ENCODE peak calls at places on chromosomes 5 and 9, in seven cellular contexts. A is fibroblast of lung, W is HCT116, E is HepG2, X is astrocyte, U is PC-3, I is thoracic aorta. K is an unnamed sample.

GRCh38 chr5:94470802-94471201 is 147.6 kb downstream of the KIAA0825 start:
- DNase-seq in A (no peak), X (no peak), W (no peak), E (no peak), U (no peak), I (no peak), K (no peak)

GRCh38 chr5:468401-468800 is 25.4 kb downstream of the EXOC3 start:
- DNase-seq in I (no peak), U (no peak), W (no peak), A (no peak), E (no peak), X (no peak), K (no peak)

GRCh38 chr9:127572961-127573727 is 38.9 kb upstream of the STXBP1 start:
- DNase-seq in U (peak; percentile 49), I (no peak), A (peak; percentile 93), E (no peak), X (peak; percentile 73), W (no peak), K (no peak)

GRCh38 chr9:136644593-136645342 is 17.9 kb upstream of the EGFL7 start:
- DNase-seq in U (peak; percentile 71), A (peak; percentile 64), X (no peak), W (peak; percentile 42), I (peak; percentile 33), E (peak; percentile 31), K (peak; percentile 34)

GRCh38 chr5:62643556-62644451 is 65.2 kb downstream of the LRRC70 start:
- DNase-seq in E (no peak), X (no peak), U (no peak), W (no peak), A (no peak), I (no peak), K (no peak)

GRCh38 chr9:131417264-131418142 is 23.6 kb downstream of the PRRC2B start:
- DNase-seq in E (no peak), I (no peak), U (no peak), W (no peak), A (no peak), X (no peak), K (no peak)

GRCh38 chr5:87649455-87649854 is 236.7 kb upstream of the CCNH start:
- DNase-seq in W (no peak), U (peak; percentile 70), A (no peak), E (no peak), I (no peak), X (peak; percentile 26), K (no peak)

GRCh38 chr9:75378036-75378435 is 289.7 kb downstream of the OSTF1 start:
- DNase-seq in A (no peak), E (no peak), X (peak; percentile 36), W (no peak), I (peak; percentile 2), U (no peak), K (peak; percentile 57)

GRCh38 chr9:122115176-122116035 is 22.3 kb upstream of the TTLL11 start:
- DNase-seq in E (no peak), U (no peak), W (no peak), I (no peak), A (no peak), X (no peak), K (no peak)

GRCh38 chr5:67896312-67896985 is 319.1 kb upstream of the PIK3R1 start:
- DNase-seq in E (no peak), X (no peak), A (no peak), W (no peak), U (no peak), I (no peak), K (no peak)

GRCh38 chr9:82764270-82764669 is 298.7 kb downstream of the RASEF start:
- DNase-seq in A (no peak), E (no peak), W (no peak), X (no peak), I (no peak), U (no peak), K (no peak)

GRCh38 chr9:136001231-136001630 is 40.1 kb upstream of the UBAC1 start:
- DNase-seq in U (no peak), I (no peak), A (no peak), X (no peak), E (peak; percentile 42), W (no peak), K (peak; percentile 32)

GRCh38 chr9:35385042-35385441 is 104.9 kb upstream of the RUSC2 start:
- DNase-seq in X (peak; percentile 41), I (no peak), U (peak; percentile 20), A (peak; percentile 81), E (no peak), W (no peak), K (peak; percentile 31)

GRCh38 chr9:35374910-35375309 is 115.0 kb upstream of the RUSC2 start:
- DNase-seq in W (no peak), A (no peak), I (no peak), U (no peak), X (no peak), E (no peak), K (no peak)

GRCh38 chr9:35380619-35381018 is 109.3 kb upstream of the RUSC2 start:
- DNase-seq in W (no peak), I (no peak), E (no peak), X (no peak), U (no peak), A (no peak), K (no peak)

GRCh38 chr9:35374436-35374835 is 115.5 kb upstream of the RUSC2 start:
- DNase-seq in A (no peak), W (no peak), I (no peak), X (no peak), E (no peak), U (no peak), K (no peak)

GRCh38 chr9:35380016-35380415 is 109.9 kb upstream of the RUSC2 start:
- DNase-seq in U (no peak), A (no peak), W (no peak), I (no peak), X (no peak), E (no peak), K (no peak)
- H3K36me3 ChIP-seq in U (no peaks in the 10 kb centered on the region), A (peaks cover 2% of the 10 kb centered on the region), W (no peaks in the 10 kb centered on the region), I (peaks cover 19% of the 10 kb centered on the region), X (no peaks in the 10 kb centered on the region), E (peaks cover 17% of the 10 kb centered on the region), K (no peaks in the 10 kb centered on the region)

GRCh38 chr5:82352146-82352791 is 74.1 kb upstream of the RPS23 start:
- DNase-seq in W (no peak), A (no peak), I (no peak), X (peak; percentile 47), E (no peak), U (peak; percentile 66), K (no peak)
- TF ChIP-seq CTCF in W (no peak), A (no peak), I (no peak), X (no peak), E (no peak), U (no peak), K (no peak)

GRCh38 chr9:73761905-73762304 is 610.2 kb downstream of the ANXA1 start:
- DNase-seq in X (no peak), A (no peak), I (no peak), W (no peak), E (no peak), U (no peak), K (peak; percentile 26)
- H3K4me3 ChIP-seq in X (no peak overlapping the region), A (no peak overlapping the region), I (no peak overlapping the region), W (no peak overlapping the region), E (no peak overlapping the region), U (no peak overlapping the region), K (no peak overlapping the region)

GRCh38 chr5:179827684-179828083 is 7.0 kb downstream of the SQSTM1 start:
- DNase-seq in U (peak; percentile 63), W (no peak), E (no peak), X (no peak), A (peak; percentile 41), I (no peak), K (no peak)

GRCh38 chr5:179833056-179833708 is 12.5 kb downstream of the SQSTM1 start:
- DNase-seq in I (no peak), W (no peak), U (no peak), X (no peak), E (no peak), A (no peak), K (no peak)

GRCh38 chr5:179832039-179832745 is 11.5 kb downstream of the SQSTM1 start:
- DNase-seq in W (no peak), A (no peak), X (no peak), E (no peak), I (no peak), U (no peak), K (no peak)

GRCh38 chr5:179828756-179829421 is 8.2 kb downstream of the SQSTM1 start:
- DNase-seq in U (no peak), E (no peak), I (no peak), X (no peak), W (no peak), A (no peak), K (no peak)

DNA sequence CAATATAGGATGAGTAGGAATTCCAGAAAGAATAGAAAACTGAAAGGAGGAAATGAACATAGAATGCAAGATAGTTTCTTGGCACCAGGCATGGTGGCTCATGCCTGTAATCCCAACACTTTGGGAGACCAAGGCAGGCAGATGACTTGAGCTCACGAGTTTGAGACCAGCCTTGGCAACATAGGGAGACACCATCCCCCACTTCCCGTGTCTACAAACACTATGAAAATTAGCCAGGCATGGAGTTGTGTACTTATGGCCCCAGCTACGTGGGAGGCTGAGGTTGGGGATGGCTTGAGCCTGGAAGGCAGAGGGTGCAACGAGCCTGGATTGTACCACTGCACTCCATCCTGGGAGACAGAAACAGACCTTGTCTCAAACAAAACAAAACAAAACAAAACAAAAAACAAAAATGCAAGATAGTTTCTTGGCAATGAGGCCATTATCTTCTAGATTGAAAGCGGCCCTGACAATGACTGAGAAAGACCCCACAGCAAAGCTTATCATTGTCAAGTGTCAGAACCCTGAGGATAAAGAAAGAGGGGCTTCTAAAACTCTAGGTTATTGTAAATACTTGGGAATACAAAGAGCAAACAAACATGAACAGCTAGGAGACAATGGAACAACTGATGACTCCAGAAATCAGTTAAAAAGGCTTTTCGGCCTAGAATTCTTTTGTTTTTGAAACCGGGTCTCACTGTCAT is 9.2 kb downstream of the SQSTM1 start:
- DNase-seq in I (no peak), E (no peak), U (no peak), A (no peak), X (no peak), W (no peak), K (no peak)
- H3K36me3 ChIP-seq in I (peaks cover 85% of the 10 kb centered on the region), E (peaks cover 79% of the 10 kb centered on the region), U (peaks cover 63% of the 10 kb centered on the region), A (peaks cover 52% of the 10 kb centered on the region), X (peaks cover 62% of the 10 kb centered on the region), W (peaks cover 76% of the 10 kb centered on the region), K (no peaks in the 10 kb centered on the region)